ENCODE peak calls at places on chromosomes 1 and 21, in eight cellular contexts. S is T follicular helper cell; X is HT1080; A is anterior cingulate cortex; C is T-helper 1 cell; N is stimulated activated CD4-positive, alpha-beta T cell treated with anti-CD3 and anti-CD28 coated beads, Interleukin-4, amount 100 ng/mL, for 24 hours; L is CD8-positive, alpha-beta memory T cell; T is neural progenitor cell. I is an unnamed sample.

GRCh38 chr1:223635236-223635635 is 30.3 kb downstream of the CAPN8 start:
- DNase-seq in A (no peak), N (no peak), X (no peak), S (no peak), L (no peak), T (no peak), C (no peak), I (no peak)

GRCh38 chr1:219905524-219905923 is 22.8 kb downstream of the SLC30A10 start:
- DNase-seq in S (no peak), A (no peak), L (no peak), N (no peak), T (no peak), X (no peak), C (no peak), I (no peak)

GRCh38 chr1:5637171-5637570 is 355.1 kb downstream of the NPHP4 start:
- DNase-seq in T (peak; percentile 31), C (no peak), N (no peak), S (peak; percentile 13), A (no peak), L (peak; percentile 14), X (peak; percentile 21), I (no peak)

GRCh38 chr1:32770221-32770731 is 46.9 kb downstream of the YARS1 start:
- DNase-seq in X (no peak), T (no peak), C (no peak), N (no peak), L (no peak), S (no peak), A (no peak), I (no peak)

GRCh38 chr21:26743524-26743923 is 101.7 kb downstream of the ADAMTS1 start:
- DNase-seq in C (no peak), T (no peak), S (no peak), A (no peak), L (no peak), N (no peak), X (no peak), I (no peak)

GRCh38 chr1:15900662-15901279 is 53.3 kb downstream of the SPEN start:
- DNase-seq in S (no peak), L (no peak), N (no peak), X (no peak), T (no peak), C (no peak), A (no peak), I (no peak)

GRCh38 chr1:111190931-111191451 is 9.5 kb downstream of the DENND2D start:
- DNase-seq in C (no peak), L (no peak), S (no peak), A (no peak), N (no peak), T (no peak), X (no peak), I (no peak)

GRCh38 chr1:185483217-185483616 is 166.2 kb upstream of the IVNS1ABP start:
- DNase-seq in S (no peak), X (no peak), C (no peak), T (no peak), L (no peak), N (no peak), A (no peak), I (no peak)

I was measured in NCI-H146.